ENCODE peak calls at places on chromosomes 7 and 10, in four cellular contexts. L, U, I and Z are unnamed samples.

GRCh38 chr7:75638607-75639070 is 100.1 kb downstream of the HIP1 start:
- DNase-seq in L (peak), U (peak), I (no peak), Z (peak)

GRCh38 chr7:36084485-36085091 is 68.5 kb upstream of the EEPD1 start:
- DNase-seq in L (peak), U (peak), I (no peak), Z (peak)

GRCh38 chr7:138875794-138876193 is 77.8 kb upstream of the ATP6V0A4 start:
- DNase-seq in L (peak), U (no peak), I (peak), Z (no peak)

GRCh38 chr7:80770675-80771081 is 132.2 kb downstream of the CD36 start:
- DNase-seq in L (peak), U (no peak), I (no peak), Z (no peak)

GRCh38 chr10:64234489-64234888 is 713.3 kb downstream of the REEP3 start:
- DNase-seq in L (no peak), U (no peak), I (no peak), Z (no peak)

GRCh38 chr10:13893926-13894325 is 307.2 kb downstream of the PRPF18 start:
- DNase-seq in L (no peak), U (no peak), I (no peak), Z (no peak)

GRCh38 chr7:92691578-92691977 is 101.4 kb upstream of the FAM133B start:
- DNase-seq in L (peak), U (peak), I (no peak), Z (peak)

GRCh38 chr10:118041316-118041715 is 5.4 kb downstream of the RAB11FIP2 start:
- DNase-seq in L (no peak), U (no peak), I (no peak), Z (no peak)

GRCh38 chr10:16847644-16848043 is 30.4 kb upstream of the RSU1 start:
- DNase-seq in L (no peak), U (no peak), I (no peak), Z (no peak)

GRCh38 chr10:8365935-8366911 is 311.7 kb downstream of the GATA3 start:
- DNase-seq in L (peak), U (no peak), I (peak), Z (peak)

GRCh38 chr10:51867956-51868355 is 168.6 kb upstream of the CSTF2T start:
- DNase-seq in L (peak), U (no peak), I (no peak), Z (peak)

GRCh38 chr7:47757946-47758371 is 176.0 kb upstream of the TNS3 start:
- DNase-seq in L (no peak), U (no peak), I (no peak), Z (peak)

GRCh38 chr7:75987026-75987804 is 7.2 kb downstream of the TMEM120A start:
- DNase-seq in L (no peak), U (no peak), I (no peak), Z (no peak)

GRCh38 chr10:83603708-83604107 is 535.6 kb upstream of the GHITM start:
- DNase-seq in L (no peak), U (no peak), I (no peak), Z (no peak)

GRCh38 chr10:69438531-69439349 is 12.5 kb upstream of the TSPAN15 start:
- DNase-seq in L (peak), U (no peak), I (no peak), Z (peak)

GRCh38 chr10:44035474-44036197 is 349.3 kb downstream of the CXCL12 start:
- DNase-seq in L (no peak), U (no peak), I (no peak), Z (no peak)